ENCODE peak calls at places on chromosomes 3 and 15, in seven cellular contexts. H, R, Y, B, Q, A and D are unnamed samples.

GRCh38 chr15:70114226-70114625 is 16.5 kb upstream of the TLE3 start:
- DNase-seq in H (no peak), R (no peak), Y (no peak), B (no peak), Q (no peak), A (peak), D (no peak)

GRCh38 chr15:98017150-98017964 is 56.9 kb downstream of the ARRDC4 start:
- DNase-seq in H (no peak), R (no peak), Y (no peak), B (no peak), Q (no peak), A (no peak), D (no peak)

GRCh38 chr15:100733088-100733487 is 130.7 kb downstream of the ASB7 start:
- DNase-seq in H (no peak), R (no peak), Y (no peak), B (no peak), Q (peak), A (no peak), D (peak)

GRCh38 chr3:97872209-97873042 is 50.6 kb downstream of the CRYBG3 start:
- DNase-seq in H (no peak), R (no peak), Y (no peak), B (no peak), Q (peak), A (peak), D (peak)

GRCh38 chr3:64340636-64341240 is 115.5 kb upstream of the PRICKLE2 start:
- DNase-seq in H (no peak), R (no peak), Y (no peak), B (no peak), Q (peak), A (peak), D (peak)

GRCh38 chr3:37400945-37401344 is 226.6 kb upstream of the LRRFIP2 start:
- DNase-seq in H (no peak), R (no peak), Y (no peak), B (no peak), Q (peak), A (no peak), D (no peak)

GRCh38 chr3:43866529-43867353 is 176.0 kb downstream of the ABHD5 start:
- DNase-seq in H (no peak), R (no peak), Y (no peak), B (no peak), Q (peak), A (peak), D (peak)

GRCh38 chr3:187750041-187750512 is 4.8 kb upstream of the BCL6 start:
- DNase-seq in H (peak), R (no peak), Y (no peak), B (no peak), Q (no peak), A (no peak), D (no peak)

DNA sequence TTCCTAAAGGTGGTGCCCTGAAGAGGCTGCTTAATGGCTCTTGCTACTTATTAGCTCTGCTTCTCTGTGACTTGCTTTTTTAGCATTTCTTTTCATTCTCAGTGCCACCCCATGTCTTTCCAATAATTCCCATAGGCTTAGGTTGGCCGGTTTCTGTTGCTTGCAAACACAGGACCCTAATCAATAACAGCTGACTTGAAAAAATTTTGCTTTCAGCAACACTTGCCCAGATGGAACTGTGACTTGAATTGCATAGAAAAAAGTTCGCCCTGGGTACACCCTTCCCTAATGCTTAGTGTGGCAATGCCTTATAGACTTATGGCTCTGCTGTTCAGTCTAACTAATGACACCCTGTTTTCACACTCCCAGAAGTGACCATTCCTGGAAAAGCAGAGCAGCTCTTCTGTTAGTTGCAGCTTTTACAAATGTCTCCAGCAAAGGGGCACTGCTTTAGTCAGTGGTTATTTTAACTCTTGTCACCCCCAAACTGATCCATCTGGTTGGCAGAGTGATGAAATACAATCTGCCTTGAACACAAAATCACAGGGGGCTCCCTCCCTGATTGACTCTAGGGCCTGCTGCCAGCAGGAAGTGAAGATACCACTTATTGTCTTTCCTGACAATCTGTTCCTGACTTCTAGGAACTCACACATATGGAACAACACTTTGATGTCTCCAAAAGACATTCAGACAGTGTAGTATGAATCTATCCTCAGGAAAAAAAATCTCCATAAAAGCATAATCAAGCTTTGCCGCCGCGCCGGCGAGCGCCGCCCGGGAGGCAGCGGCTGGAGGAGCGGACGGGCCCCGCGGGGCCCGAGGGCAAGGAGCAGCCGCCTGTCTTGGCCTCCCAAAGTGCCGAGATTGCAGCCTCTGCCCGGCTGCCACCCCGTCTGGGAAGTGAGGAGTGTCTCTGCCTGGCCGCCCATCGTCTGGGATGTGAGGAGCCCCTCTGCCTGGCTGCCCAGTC is 9.7 kb upstream of the SLMAP start:
- DNase-seq in H (no peak), R (no peak), Y (no peak), B (no peak), Q (peak), A (no peak), D (no peak)
- TF ChIP-seq CTCF in H (no peak), R (no peak), Y (no peak), B (no peak), Q (no peak), A (no peak), D (no peak)

GRCh38 chr3:3552741-3553140 is 246.5 kb upstream of the LRRN1 start:
- DNase-seq in H (no peak), R (no peak), Y (no peak), B (no peak), Q (no peak), A (no peak), D (no peak)
- H3K4me3 ChIP-seq in H (no peak), R (no peak), Y (no peak), B (no peak), Q (no peak), A (no peak), D (no peak)

GRCh38 chr3:107794664-107795443 is 272.1 kb downstream of the BBX start:
- DNase-seq in H (peak), R (no peak), Y (no peak), B (no peak), Q (peak), A (no peak), D (no peak)
- TF ChIP-seq CTCF in H (peak), R (no peak), Y (peak), B (peak), Q (peak), A (peak), D (no peak)

GRCh38 chr15:39393575-39394335 is 187.1 kb upstream of the THBS1 start:
- DNase-seq in H (no peak), R (no peak), Y (no peak), B (no peak), Q (no peak), A (no peak), D (no peak)

GRCh38 chr15:39394534-39394933 is 186.3 kb upstream of the THBS1 start:
- DNase-seq in H (no peak), R (no peak), Y (no peak), B (no peak), Q (no peak), A (no peak), D (no peak)

GRCh38 chr15:39391230-39391629 is 189.6 kb upstream of the THBS1 start:
- DNase-seq in H (no peak), R (no peak), Y (no peak), B (no peak), Q (peak), A (no peak), D (no peak)

GRCh38 chr15:39388118-39388517 is 192.8 kb upstream of the THBS1 start:
- DNase-seq in H (no peak), R (no peak), Y (no peak), B (no peak), Q (no peak), A (no peak), D (no peak)

GRCh38 chr15:39392469-39393047 is 188.3 kb upstream of the THBS1 start:
- DNase-seq in H (no peak), R (no peak), Y (no peak), B (no peak), Q (no peak), A (no peak), D (no peak)
- H3K4me3 ChIP-seq in H (no peak), R (no peak), Y (no peak), B (no peak), Q (no peak), A (no peak), D (no peak)

GRCh38 chr15:24678485-24678884 is 2.9 kb downstream of the NPAP1 start:
- DNase-seq in H (peak), R (no peak), Y (no peak), B (no peak), Q (no peak), A (no peak), D (no peak)
- TF ChIP-seq CTCF in H (peak), R (no peak), Y (no peak), B (no peak), Q (no peak), A (no peak), D (no peak)